ENCODE peak calls at places on chromosomes 16 and 17, in seven cellular contexts. T, V, L, S, M, J and G are unnamed samples.

GRCh38 chr17:4950757-4951204 is at the start of gene ENO3:
- DNase-seq in T (no peak), V (peak; percentile 56), L (no peak), S (no peak), M (no peak), J (no peak), G (no peak)

GRCh38 chr17:72502111-72502939 is 381.5 kb downstream of the SOX9 start:
- DNase-seq in T (no peak), V (no peak), L (peak; percentile 38), S (no peak), M (no peak), J (no peak), G (no peak)

GRCh38 chr17:34635876-34636275 is 56.5 kb downstream of the TMEM132E start:
- DNase-seq in T (no peak), V (no peak), L (no peak), S (no peak), M (no peak), J (no peak), G (no peak)

GRCh38 chr16:69049146-69049545 is 56.3 kb upstream of the HAS3 start:
- DNase-seq in T (peak; percentile 32), V (no peak), L (no peak), S (no peak), M (no peak), J (no peak), G (no peak)

GRCh38 chr17:28216528-28216927 is 102.5 kb upstream of the TMEM97 start:
- DNase-seq in T (peak; percentile 57), V (no peak), L (no peak), S (no peak), M (no peak), J (no peak), G (no peak)

GRCh38 chr16:49337814-49338350 is 35.7 kb upstream of the C16orf78 start:
- DNase-seq in T (no peak), V (no peak), L (no peak), S (no peak), M (peak; percentile 37), J (no peak), G (no peak)

GRCh38 chr17:77465358-77466041 is 324.7 kb downstream of the SEC14L1 start:
- DNase-seq in T (peak; percentile 54), V (peak; percentile 61), L (peak; percentile 64), S (peak; percentile 72), M (peak; percentile 86), J (peak; percentile 78), G (peak; percentile 73)

GRCh38 chr17:38748329-38749221 is at the start of gene PCGF2:
- DNase-seq in T (peak; percentile 79), V (peak; percentile 94), L (peak; percentile 79), S (peak; percentile 98), M (no peak), J (peak; percentile 96), G (no peak)

GRCh38 chr17:69287168-69287567 is 39.8 kb downstream of the ABCA5 start:
- DNase-seq in T (peak; percentile 90), V (no peak), L (no peak), S (no peak), M (no peak), J (no peak), G (no peak)

GRCh38 chr16:79437764-79438728 is 162.5 kb downstream of the MAF start:
- DNase-seq in T (no peak), V (peak; percentile 48), L (peak; percentile 77), S (no peak), M (no peak), J (no peak), G (no peak)

GRCh38 chr17:81036128-81036891 is 1.4 kb downstream of the BAIAP2 start:
- DNase-seq in T (peak; percentile 50), V (no peak), L (no peak), S (no peak), M (no peak), J (no peak), G (no peak)

GRCh38 chr17:69870751-69871199 is 204.2 kb upstream of the KCNJ16 start:
- DNase-seq in T (peak; percentile 38), V (no peak), L (no peak), S (no peak), M (no peak), J (no peak), G (no peak)

GRCh38 chr16:81319221-81319912 is 4.6 kb downstream of the GAN start:
- DNase-seq in T (peak; percentile 45), V (no peak), L (no peak), S (no peak), M (no peak), J (no peak), G (no peak)

GRCh38 chr16:85416267-85417109 is 196.6 kb upstream of the GSE1 start:
- DNase-seq in T (peak; percentile 71), V (peak; percentile 60), L (peak; percentile 71), S (peak; percentile 26), M (peak; percentile 83), J (peak; percentile 45), G (no peak)

GRCh38 chr16:69329369-69330285 is 761 bp downstream of the PDF start:
- DNase-seq in T (peak; percentile 14), V (no peak), L (peak; percentile 43), S (no peak), M (peak; percentile 41), J (no peak), G (no peak)

GRCh38 chr17:5672141-5672540 is 87.8 kb upstream of the NLRP1 start:
- DNase-seq in T (no peak), V (no peak), L (no peak), S (no peak), M (no peak), J (no peak), G (no peak)

GRCh38 chr16:66346221-66346620 is 20.3 kb upstream of the CDH5 start:
- DNase-seq in T (no peak), V (no peak), L (no peak), S (no peak), M (no peak), J (no peak), G (no peak)

GRCh38 chr16:27205436-27206065 is 2.2 kb downstream of the KDM8 start:
- DNase-seq in T (no peak), V (no peak), L (no peak), S (no peak), M (no peak), J (no peak), G (no peak)
- H3K27ac ChIP-seq in T (no peak overlapping the region), V (no peak overlapping the region), L (no peak overlapping the region), S (no peak overlapping the region), M (no peak overlapping the region), J (no peak overlapping the region), G (no peak overlapping the region)

GRCh38 chr16:19690196-19690595 is 27.8 kb downstream of the KNOP1 start:
- DNase-seq in T (no peak), V (no peak), L (no peak), S (peak; percentile 40), M (no peak), J (no peak), G (no peak)
- H3K27ac ChIP-seq in T (no peak overlapping the region), V (peak overlapping the region; percentile 65), L (no peak overlapping the region), S (no peak overlapping the region), M (no peak overlapping the region), J (no peak overlapping the region), G (peak overlapping the region; percentile 9)

DNA sequence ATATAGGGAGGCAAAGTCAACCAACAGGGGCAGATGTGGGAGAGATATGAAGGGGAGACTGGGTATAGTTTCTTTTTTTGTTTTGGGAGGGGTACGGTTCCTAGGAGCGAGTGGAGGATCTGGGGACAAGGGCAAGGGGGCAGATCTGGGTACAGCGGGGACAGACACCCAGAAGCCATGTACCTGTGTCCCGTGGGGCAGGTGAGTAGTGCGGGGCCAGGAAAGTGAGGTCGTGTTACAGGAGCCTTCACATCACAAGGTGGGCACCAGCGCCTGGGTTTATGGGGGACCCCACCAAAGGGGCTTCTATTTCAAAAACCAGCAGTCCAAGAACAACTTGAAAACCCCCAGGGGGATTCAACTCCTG is 11.5 kb downstream of the LITAF start:
- DNase-seq in T (no peak), V (peak; percentile 11), L (no peak), S (no peak), M (no peak), J (no peak), G (no peak)
- H3K27ac ChIP-seq in T (no peak overlapping the region), V (no peak overlapping the region), L (peak overlapping the region; percentile 8), S (peak overlapping the region; percentile 1), M (no peak overlapping the region), J (no peak overlapping the region), G (no peak overlapping the region)

GRCh38 chr17:78903101-78903779 is at the start of gene CEP295NL:
- DNase-seq in T (no peak), V (no peak), L (no peak), S (no peak), M (no peak), J (no peak), G (no peak)
- H3K27ac ChIP-seq in T (no peak within 1 kb of the TSS), V (peak within 1 kb of the TSS; percentile 11), L (no peak within 1 kb of the TSS), S (no peak within 1 kb of the TSS), M (no peak within 1 kb of the TSS), J (no peak within 1 kb of the TSS), G (no peak within 1 kb of the TSS)

GRCh38 chr17:1040216-1040600 is 43.3 kb downstream of the TIMM22 start:
- DNase-seq in T (no peak), V (no peak), L (no peak), S (no peak), M (no peak), J (no peak), G (no peak)
- H3K27ac ChIP-seq in T (no peak overlapping the region), V (peak overlapping the region; percentile 94), L (peak overlapping the region; percentile 62), S (peak overlapping the region; percentile 56), M (no peak overlapping the region), J (peak overlapping the region; percentile 90), G (peak overlapping the region; percentile 44)